ENCODE peak calls at places on chromosomes 7 and 10, in eight cellular contexts. Y is astrocyte, H is AG09319, O is choroid plexus epithelial cell, M is A549, G is GM13977, C is GM06990, T is fibroblast of pulmonary artery. J is an unnamed sample.
A peak's percentile ranks its signal among the peaks of the same experiment; 100 is the strongest.

GRCh38 chr10:77195101-77195500 is 442.5 kb downstream of the KCNMA1 start:
- DNase-seq in Y (peak; percentile 95), C (no peak), G (no peak), H (peak; percentile 29), T (peak; percentile 82), M (peak; percentile 23), O (peak; percentile 89), J (no peak)

GRCh38 chr10:28411648-28412047 is 108.8 kb upstream of the MPP7 start:
- DNase-seq in Y (no peak), T (no peak), M (no peak), C (peak; percentile 70), G (peak; percentile 42), O (no peak), H (no peak), J (peak; percentile 94)

GRCh38 chr10:11424456-11425287 is 186.8 kb downstream of the USP6NL start:
- DNase-seq in T (peak; percentile 66), Y (peak; percentile 22), M (peak; percentile 74), H (peak; percentile 19), O (peak; percentile 67), C (no peak), G (peak; percentile 64), J (no peak)

GRCh38 chr10:119006451-119007210 is 22.9 kb upstream of the NANOS1 start:
- DNase-seq in Y (peak; percentile 99), T (peak; percentile 96), O (peak; percentile 99), H (peak; percentile 89), C (no peak), M (peak; percentile 89), G (no peak), J (no peak)

GRCh38 chr7:41108821-41109220 is 594.1 kb downstream of the INHBA start:
- DNase-seq in H (no peak), Y (no peak), G (no peak), C (no peak), O (no peak), T (no peak), M (no peak), J (no peak)

GRCh38 chr10:24952146-24952700 is at the start of gene PRTFDC1:
- DNase-seq in O (peak; percentile 33), C (peak; percentile 59), M (peak; percentile 60), Y (no peak), G (peak; percentile 62), H (no peak), T (no peak), J (no peak)

GRCh38 chr7:121428857-121429489 is 32.9 kb upstream of the FAM3C start:
- DNase-seq in C (no peak), H (no peak), G (no peak), M (no peak), O (peak; percentile 75), Y (peak; percentile 53), T (peak; percentile 77), J (no peak)

GRCh38 chr7:137986252-137987010 is 15.5 kb downstream of the CREB3L2 start:
- DNase-seq in O (peak; percentile 86), T (peak; percentile 92), Y (peak; percentile 90), C (peak; percentile 51), M (no peak), G (no peak), H (peak; percentile 68), J (no peak)

DNA sequence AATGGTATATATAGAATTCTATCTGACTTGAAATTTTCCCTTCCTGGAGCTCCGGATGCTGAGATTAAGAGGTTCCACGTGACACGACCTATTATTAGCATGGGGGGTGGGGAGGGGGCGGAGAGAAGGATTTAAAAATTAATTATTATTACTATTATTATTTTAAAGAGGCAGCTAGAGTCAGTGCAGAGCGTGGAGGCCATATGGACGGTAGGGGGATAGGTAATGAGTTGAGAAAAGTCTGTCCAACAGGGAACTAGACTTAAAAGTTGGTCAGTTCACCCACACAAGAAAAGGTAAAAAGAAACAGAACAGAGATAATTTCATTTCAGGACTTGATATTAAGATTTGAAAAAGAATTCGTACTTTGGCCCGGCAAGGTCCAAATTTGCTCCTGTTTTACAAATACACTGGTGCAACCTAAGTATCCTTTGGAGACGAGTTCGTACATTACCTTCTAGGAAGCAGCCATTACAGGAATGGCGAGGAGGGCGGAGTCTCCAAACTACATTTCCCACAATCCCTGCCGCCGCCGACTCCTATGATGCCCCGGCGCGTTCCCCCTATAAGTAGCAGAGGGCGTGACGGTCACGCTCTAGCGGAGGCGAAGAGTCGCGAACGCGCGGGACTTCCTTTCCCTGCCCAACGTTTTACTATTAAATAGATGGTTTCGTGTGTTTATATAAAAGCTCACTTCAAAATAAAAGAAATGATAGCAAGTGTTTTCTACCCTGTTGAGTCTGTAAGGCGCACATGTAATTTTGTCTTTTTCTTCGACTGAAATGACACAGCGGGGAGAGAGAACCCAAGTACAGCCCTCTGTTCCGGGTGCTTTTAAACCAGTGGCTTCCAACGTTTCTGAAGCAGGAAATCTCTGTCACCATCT is at the start of gene SMIM30:
- DNase-seq in T (peak; percentile 91), G (peak; percentile 75), Y (peak; percentile 76), M (peak; percentile 75), O (peak; percentile 93), H (peak; percentile 57), C (peak; percentile 84), J (peak; percentile 88)
- TF ChIP-seq CTCF in T (no peak), G (no peak), Y (no peak), M (no peak), O (no peak), H (no peak), C (no peak), J (no peak)

DNA sequence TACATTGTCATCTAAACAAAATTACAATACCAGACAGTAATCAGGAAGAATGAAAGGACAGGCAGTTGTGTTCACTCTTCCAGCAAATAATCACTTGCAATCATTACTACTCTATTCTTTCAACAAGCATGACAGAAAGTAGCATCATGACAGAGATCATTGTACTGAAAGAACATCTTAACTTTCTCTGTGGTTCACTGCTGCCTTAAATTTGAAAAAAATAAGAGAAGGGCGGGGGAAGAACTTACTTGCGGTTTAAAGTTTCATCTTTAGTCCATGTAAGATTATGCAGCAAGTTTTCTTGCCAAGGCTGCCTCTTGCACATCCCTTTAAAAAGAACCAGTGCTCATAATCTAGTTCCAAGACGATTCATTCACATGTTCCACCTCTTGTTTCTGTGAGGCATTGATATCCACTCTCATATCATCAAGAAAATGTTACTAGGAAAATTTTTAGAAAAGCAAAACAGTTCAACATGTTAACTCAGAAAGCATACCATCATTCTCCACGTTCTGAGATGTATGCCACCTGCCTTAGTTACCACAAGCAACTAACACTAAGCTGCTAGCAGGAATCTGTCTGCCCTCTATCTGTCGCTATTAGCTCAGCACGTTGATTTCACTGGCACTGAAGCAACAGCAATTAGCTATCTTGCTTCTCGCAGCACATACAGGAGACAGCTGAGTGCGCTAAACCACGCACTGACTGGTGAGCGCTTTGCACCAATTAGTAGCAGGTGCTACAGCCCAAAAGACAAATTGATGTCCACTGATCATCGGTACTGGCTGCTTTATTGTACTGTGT is at the start of gene PCDH15:
- DNase-seq in M (no peak), O (peak; percentile 53), G (peak; percentile 4), Y (peak; percentile 53), T (peak; percentile 24), C (no peak), H (no peak), J (no peak)
- TF ChIP-seq CTCF in M (no peak), O (peak; percentile 60), G (peak; percentile 31), Y (peak; percentile 13), T (peak; percentile 38), C (no peak), H (no peak), J (no peak)

GRCh38 chr10:15725603-15726002 is 5.9 kb upstream of the ITGA8 start:
- DNase-seq in G (peak; percentile 69), H (no peak), M (peak; percentile 44), T (peak; percentile 75), O (peak; percentile 82), Y (peak; percentile 32), C (no peak), J (no peak)
- TF ChIP-seq CTCF in G (peak; percentile 48), H (peak; percentile 79), M (peak; percentile 71), T (peak; percentile 78), O (peak; percentile 75), Y (peak; percentile 67), C (peak; percentile 58), J (no peak)

DNA sequence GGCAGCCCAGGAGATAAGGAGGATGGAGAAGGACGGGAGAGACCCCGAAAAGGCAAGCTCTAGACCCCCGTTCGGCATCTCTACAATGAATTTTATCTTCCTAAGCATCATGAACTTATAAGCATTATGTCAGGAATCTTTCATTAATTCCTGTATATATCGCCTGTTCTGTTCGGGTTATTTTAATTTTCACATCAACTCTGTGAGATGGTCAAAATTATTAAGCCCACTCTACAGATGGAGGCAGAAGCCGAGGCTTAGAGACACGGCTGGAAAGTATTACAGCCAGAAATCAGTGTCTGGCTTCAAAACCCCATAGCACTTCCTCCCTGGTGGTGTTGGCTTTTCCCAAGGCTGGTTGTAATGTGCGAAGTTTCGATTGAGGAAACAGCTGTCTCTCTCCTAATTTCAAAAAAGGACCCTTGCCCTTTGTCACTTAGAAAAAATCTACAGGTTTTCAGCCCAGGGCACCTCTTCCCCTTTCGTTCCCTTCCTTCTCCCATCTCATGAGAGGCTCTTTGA is 1.5 kb upstream of the GRM8 start:
- DNase-seq in C (no peak), G (no peak), T (no peak), Y (no peak), O (no peak), M (no peak), H (no peak), J (no peak)
- TF ChIP-seq CTCF in C (no peak), G (no peak), T (no peak), Y (peak; percentile 2), O (no peak), M (no peak), H (no peak), J (peak; percentile 58)

GRCh38 chr7:94466516-94466915 is 43.1 kb upstream of the CASD1 start:
- DNase-seq in H (no peak), T (no peak), Y (no peak), C (no peak), G (no peak), M (no peak), O (no peak), J (no peak)
- TF ChIP-seq CTCF in H (no peak), T (no peak), Y (no peak), C (no peak), G (no peak), M (no peak), O (no peak), J (no peak)